ENCODE peak calls at places on chromosomes 7 and 10, in seven cellular contexts. V is lower leg skin, K is mesothelial cell of epicardium, C is WTC11, X is dorsolateral prefrontal cortex, U is foreskin fibroblast, E is GM12865. Y is an unnamed sample.

GRCh38 chr7:73549176-73549575 is 8.3 kb downstream of the BCL7B start:
- DNase-seq in V (no peak), K (no peak), C (no peak), X (no peak), U (no peak), E (no peak), Y (no peak)

GRCh38 chr7:100602889-100603696 is 930 bp downstream of the PCOLCE start:
- DNase-seq in V (peak), K (peak), C (peak), X (no peak), U (peak), E (no peak), Y (no peak)

GRCh38 chr10:248307-248706 is 113.1 kb downstream of the ZMYND11 start:
- DNase-seq in V (no peak), K (no peak), C (no peak), X (no peak), U (no peak), E (no peak), Y (no peak)

GRCh38 chr7:42263971-42264370 is 27.0 kb upstream of the GLI3 start:
- DNase-seq in V (peak), K (no peak), C (no peak), X (no peak), U (no peak), E (no peak), Y (no peak)

GRCh38 chr7:30771859-30772429 is 727 bp downstream of the MINDY4 start:
- DNase-seq in V (no peak), K (no peak), C (no peak), X (no peak), U (no peak), E (peak), Y (peak)

GRCh38 chr7:19016140-19016539 is 101.3 kb downstream of the TWIST1 start:
- DNase-seq in V (no peak), K (no peak), C (no peak), X (no peak), U (no peak), E (no peak), Y (no peak)

GRCh38 chr7:41873781-41874180 is 170.9 kb upstream of the INHBA start:
- DNase-seq in V (no peak), K (no peak), C (no peak), X (no peak), U (peak), E (no peak), Y (no peak)

GRCh38 chr10:85620807-85621206 is 745.8 kb downstream of the GRID1 start:
- DNase-seq in V (no peak), K (no peak), C (no peak), X (no peak), U (no peak), E (no peak), Y (no peak)

GRCh38 chr7:116801092-116801710 is 61.2 kb upstream of the CAPZA2 start:
- DNase-seq in V (no peak), K (no peak), C (no peak), X (no peak), U (peak), E (no peak), Y (no peak)

GRCh38 chr10:61898435-61898778 is 3.1 kb upstream of the ARID5B start:
- DNase-seq in V (no peak), K (no peak), C (no peak), X (no peak), U (no peak), E (peak), Y (no peak)

GRCh38 chr7:52507546-52507945 is 527.9 kb upstream of the POM121L12 start:
- DNase-seq in V (no peak), K (no peak), C (no peak), X (no peak), U (no peak), E (no peak), Y (no peak)

GRCh38 chr7:143411976-143412708 is 3.5 kb upstream of the EPHA1 start:
- DNase-seq in V (peak), K (no peak), C (no peak), X (no peak), U (no peak), E (no peak), Y (no peak)

DNA sequence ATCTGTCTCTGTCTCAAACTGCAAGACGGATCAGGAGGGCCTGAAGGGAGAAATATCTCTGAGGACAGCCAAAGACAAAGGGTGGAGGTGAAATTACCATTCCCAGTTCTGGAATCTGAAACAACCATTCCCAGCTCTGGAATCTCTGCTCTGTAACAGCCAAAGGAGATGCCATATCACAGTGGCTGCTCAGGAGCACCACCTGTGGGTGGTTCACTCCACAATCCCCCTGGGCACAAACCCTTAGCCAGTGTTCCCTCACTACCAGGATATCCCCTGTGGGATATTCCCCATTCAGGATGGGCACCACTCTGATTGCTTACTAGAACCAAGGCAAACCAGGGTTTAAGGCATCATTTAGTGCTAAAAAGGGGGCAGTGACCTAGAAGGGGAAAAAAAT is 199.0 kb downstream of the HTR7 start:
- DNase-seq in V (no peak), K (no peak), C (peak), X (no peak), U (no peak), E (no peak), Y (no peak)
- TF ChIP-seq CTCF in V (no peak), K (no peak), C (no peak), X (no peak), U (peak), E (no peak), Y (no peak)

GRCh38 chr10:104622598-104623209 is 18.4 kb upstream of the SORCS3 start:
- DNase-seq in V (no peak), K (no peak), C (peak), X (no peak), U (peak), E (peak), Y (no peak)

GRCh38 chr10:104617831-104618230 is 23.3 kb upstream of the SORCS3 start:
- DNase-seq in V (no peak), K (no peak), C (no peak), X (no peak), U (no peak), E (no peak), Y (no peak)

GRCh38 chr10:104622175-104622574 is 18.9 kb upstream of the SORCS3 start:
- DNase-seq in V (no peak), K (no peak), C (peak), X (no peak), U (no peak), E (no peak), Y (no peak)
- TF ChIP-seq CTCF in V (no peak), K (no peak), C (no peak), X (no peak), U (no peak), E (no peak), Y (no peak)

GRCh38 chr10:132536964-132537712 is 449 bp upstream of the INPP5A start:
- DNase-seq in V (peak), K (peak), C (peak), X (peak), U (peak), E (peak), Y (peak)
- TF ChIP-seq CTCF in V (no peak), K (no peak), C (no peak), X (peak), U (no peak), E (peak), Y (peak)

DNA sequence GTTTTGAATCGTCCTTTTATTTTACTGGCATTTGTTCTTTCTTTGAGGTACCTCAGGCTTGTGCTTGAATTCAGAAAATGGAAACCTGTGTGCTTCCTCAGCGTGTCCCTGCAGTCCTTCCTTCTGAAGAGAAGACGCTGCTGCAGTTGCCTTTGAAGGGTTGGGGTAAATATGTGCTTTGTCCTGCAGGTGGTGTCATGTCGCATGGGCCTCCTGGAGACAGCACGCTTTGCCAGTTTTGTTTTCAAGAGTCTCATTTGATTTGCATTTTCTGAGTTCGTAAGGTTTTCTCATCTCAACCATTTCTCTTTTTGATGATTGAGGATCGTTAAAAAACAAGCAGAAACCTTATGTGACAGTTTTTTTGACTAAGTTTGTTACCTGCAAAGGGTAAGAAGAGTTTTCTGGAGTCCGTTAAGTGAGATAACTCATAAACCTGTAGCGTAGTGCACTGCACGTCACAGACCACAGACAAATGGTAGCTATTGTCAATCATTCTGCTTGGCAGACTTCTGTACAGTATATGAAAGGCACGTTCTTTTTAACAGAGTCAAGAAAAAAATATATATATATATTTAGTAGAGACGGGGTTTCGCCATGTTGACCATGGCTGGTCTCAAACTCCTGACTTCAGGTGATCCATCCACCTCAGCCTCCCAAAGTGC is 57.0 kb downstream of the CDC123 start:
- DNase-seq in V (peak), K (no peak), C (peak), X (no peak), U (peak), E (peak), Y (peak)
- TF ChIP-seq CTCF in V (no peak), K (peak), C (no peak), X (no peak), U (peak), E (peak), Y (peak)

Y was measured in GM13977.